ENCODE peak calls at places on chromosomes 11 and 22, in four cellular contexts. One of them, this sample, is unnamed.

GRCh38 chr11:57903441-57904123 is 120.1 kb upstream of the OR9Q1 start:
- DNase-seq in heart right ventricle: peak
- DNase-seq in pancreas: no peak
- DNase-seq in A549: peak
- DNase-seq in this sample: peak

GRCh38 chr22:24331468-24332440 is 61.1 kb downstream of the SPECC1L start:
- DNase-seq in heart right ventricle: no peak
- DNase-seq in pancreas: no peak
- DNase-seq in A549: no peak
- DNase-seq in this sample: no peak

GRCh38 chr11:3163241-3163981 is 1.7 kb downstream of the OSBPL5 start:
- DNase-seq in heart right ventricle: peak
- DNase-seq in pancreas: peak
- DNase-seq in A549: no peak
- DNase-seq in this sample: no peak

GRCh38 chr11:124101722-124102121 is 13.5 kb upstream of the VWA5A start:
- DNase-seq in heart right ventricle: no peak
- DNase-seq in pancreas: no peak
- DNase-seq in A549: no peak
- DNase-seq in this sample: no peak

GRCh38 chr11:62127426-62127825 is 3.6 kb downstream of the INCENP start:
- DNase-seq in heart right ventricle: no peak
- DNase-seq in pancreas: no peak
- DNase-seq in A549: no peak
- DNase-seq in this sample: no peak

GRCh38 chr22:30159561-30160353 is 79.5 kb downstream of the HORMAD2 start:
- DNase-seq in heart right ventricle: no peak
- DNase-seq in pancreas: no peak
- DNase-seq in A549: peak
- DNase-seq in this sample: no peak

GRCh38 chr22:44424131-44424711 is 73.8 kb downstream of the RTL6 start:
- DNase-seq in heart right ventricle: no peak
- DNase-seq in pancreas: peak
- DNase-seq in A549: no peak
- DNase-seq in this sample: no peak

GRCh38 chr11:76280151-76280881 is 74.0 kb upstream of the WNT11 start:
- DNase-seq in heart right ventricle: no peak
- DNase-seq in pancreas: no peak
- DNase-seq in A549: no peak
- DNase-seq in this sample: no peak

GRCh38 chr11:1049431-1049891 is 12.9 kb upstream of the MUC6 start:
- DNase-seq in heart right ventricle: peak
- DNase-seq in pancreas: no peak
- DNase-seq in A549: no peak
- DNase-seq in this sample: no peak

GRCh38 chr11:86069408-86070086 is 663 bp upstream of the PICALM start:
- DNase-seq in heart right ventricle: no peak
- DNase-seq in pancreas: no peak
- DNase-seq in A549: peak
- DNase-seq in this sample: no peak

GRCh38 chr11:30435488-30435887 is 112.6 kb downstream of the ARL14EP start:
- DNase-seq in heart right ventricle: no peak
- DNase-seq in pancreas: no peak
- DNase-seq in A549: no peak
- DNase-seq in this sample: no peak

GRCh38 chr11:3866206-3866605 is 10.7 kb downstream of the STIM1 start:
- DNase-seq in heart right ventricle: peak
- DNase-seq in pancreas: no peak
- DNase-seq in A549: no peak
- DNase-seq in this sample: no peak

GRCh38 chr22:44455151-44455962 is 42.7 kb downstream of the RTL6 start:
- DNase-seq in heart right ventricle: no peak
- DNase-seq in pancreas: no peak
- DNase-seq in A549: no peak
- DNase-seq in this sample: peak

GRCh38 chr22:22684605-22685561 is 40.5 kb downstream of the GGTLC2 start:
- DNase-seq in heart right ventricle: no peak
- DNase-seq in pancreas: peak
- DNase-seq in A549: peak
- DNase-seq in this sample: no peak

GRCh38 chr22:36386900-36387663 is 685 bp downstream of the MYH9 start:
- DNase-seq in heart right ventricle: peak
- DNase-seq in pancreas: peak
- DNase-seq in A549: no peak
- DNase-seq in this sample: peak

GRCh38 chr11:113557926-113558325 is 82.7 kb upstream of the DRD2 start:
- DNase-seq in heart right ventricle: no peak
- DNase-seq in pancreas: no peak
- DNase-seq in A549: no peak
- DNase-seq in this sample: no peak

GRCh38 chr11:130726234-130726559 is 190.1 kb downstream of the SNX19 start:
- DNase-seq in heart right ventricle: peak
- DNase-seq in pancreas: no peak
- DNase-seq in A549: no peak
- DNase-seq in this sample: no peak

GRCh38 chr22:40920526-40920925 is 30.7 kb upstream of the RBX1 start:
- DNase-seq in heart right ventricle: no peak
- DNase-seq in pancreas: no peak
- DNase-seq in A549: no peak
- DNase-seq in this sample: no peak

GRCh38 chr22:19896665-19897355 is 42.1 kb upstream of the GNB1L start:
- DNase-seq in heart right ventricle: no peak
- DNase-seq in pancreas: no peak
- DNase-seq in A549: no peak
- DNase-seq in this sample: no peak

GRCh38 chr22:24025475-24025874 is 14.4 kb downstream of the CABIN1 start:
- DNase-seq in heart right ventricle: no peak
- DNase-seq in pancreas: no peak
- DNase-seq in A549: no peak
- DNase-seq in this sample: no peak

GRCh38 chr11:115348404-115348803 is 155.8 kb downstream of the CADM1 start:
- DNase-seq in heart right ventricle: no peak
- DNase-seq in pancreas: no peak
- DNase-seq in A549: no peak
- DNase-seq in this sample: no peak

GRCh38 chr22:20054485-20054884 is 25.6 kb upstream of the DGCR8 start:
- DNase-seq in heart right ventricle: peak
- DNase-seq in pancreas: no peak
- DNase-seq in A549: no peak
- DNase-seq in this sample: no peak

GRCh38 chr11:64181506-64182411 is 4.2 kb upstream of the STIP1 start:
- DNase-seq in heart right ventricle: peak
- DNase-seq in pancreas: peak
- DNase-seq in A549: peak
- DNase-seq in this sample: peak

GRCh38 chr22:17910561-17911311 is 113.6 kb downstream of the MICAL3 start:
- DNase-seq in heart right ventricle: peak
- DNase-seq in pancreas: no peak
- DNase-seq in A549: peak
- DNase-seq in this sample: no peak

GRCh38 chr11:19679952-19680823 is 32.4 kb upstream of the NAV2 start:
- DNase-seq in heart right ventricle: peak
- DNase-seq in pancreas: no peak
- DNase-seq in A549: peak
- DNase-seq in this sample: peak
- H3K4me3 ChIP-seq in heart right ventricle: no peak
- H3K4me3 ChIP-seq in pancreas: no peak
- H3K4me3 ChIP-seq in A549: peak
- H3K4me3 ChIP-seq in this sample: no peak

DNA sequence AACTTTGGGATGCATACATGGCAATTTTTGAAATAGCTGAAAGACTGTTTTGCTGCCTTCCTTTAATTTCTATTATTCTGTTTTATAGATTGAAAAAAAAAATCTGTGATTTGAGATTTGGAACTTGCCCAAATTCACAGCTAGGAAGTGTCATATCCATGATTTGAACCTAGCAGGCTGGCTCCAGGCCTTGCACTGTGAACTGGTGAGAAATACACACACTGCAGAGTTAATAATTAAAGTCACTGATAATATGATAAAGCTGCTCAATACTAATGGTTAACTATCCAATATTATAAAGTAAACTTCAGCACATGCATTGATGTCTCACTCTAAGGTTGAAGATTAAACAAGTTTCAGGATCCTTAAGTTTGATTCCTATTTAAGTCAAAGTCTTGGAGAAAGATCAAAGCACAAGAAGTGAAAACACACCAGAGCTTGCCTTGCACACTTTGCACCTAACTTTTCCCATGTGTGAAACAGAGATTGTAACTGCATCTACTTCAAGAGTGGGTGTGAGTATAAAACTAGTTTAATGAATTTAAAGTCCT is 150.6 kb upstream of the CCDC179 start:
- DNase-seq in heart right ventricle: no peak
- DNase-seq in pancreas: no peak
- DNase-seq in A549: no peak
- DNase-seq in this sample: no peak
- H3K27ac ChIP-seq in heart right ventricle: no peak
- H3K27ac ChIP-seq in pancreas: peak
- H3K27ac ChIP-seq in A549: no peak
- H3K27ac ChIP-seq in this sample: no peak

GRCh38 chr22:45893516-45893915 is 83.4 kb downstream of the WNT7B start:
- DNase-seq in heart right ventricle: no peak
- DNase-seq in pancreas: peak
- DNase-seq in A549: no peak
- DNase-seq in this sample: no peak

GRCh38 chr22:45896153-45896951 is 80.6 kb downstream of the WNT7B start:
- DNase-seq in heart right ventricle: peak
- DNase-seq in pancreas: peak
- DNase-seq in A549: no peak
- DNase-seq in this sample: peak

GRCh38 chr22:45897736-45898135 is 79.2 kb downstream of the WNT7B start:
- DNase-seq in heart right ventricle: peak
- DNase-seq in pancreas: no peak
- DNase-seq in A549: no peak
- DNase-seq in this sample: no peak

GRCh38 chr22:45896961-45897538 is 79.9 kb downstream of the WNT7B start:
- DNase-seq in heart right ventricle: peak
- DNase-seq in pancreas: no peak
- DNase-seq in A549: no peak
- DNase-seq in this sample: no peak

GRCh38 chr22:45895436-45896152 is 81.4 kb downstream of the WNT7B start:
- DNase-seq in heart right ventricle: peak
- DNase-seq in pancreas: peak
- DNase-seq in A549: no peak
- DNase-seq in this sample: no peak
- H3K4me3 ChIP-seq in heart right ventricle: no peak
- H3K4me3 ChIP-seq in pancreas: no peak
- H3K4me3 ChIP-seq in A549: no peak
- H3K4me3 ChIP-seq in this sample: no peak

DNA sequence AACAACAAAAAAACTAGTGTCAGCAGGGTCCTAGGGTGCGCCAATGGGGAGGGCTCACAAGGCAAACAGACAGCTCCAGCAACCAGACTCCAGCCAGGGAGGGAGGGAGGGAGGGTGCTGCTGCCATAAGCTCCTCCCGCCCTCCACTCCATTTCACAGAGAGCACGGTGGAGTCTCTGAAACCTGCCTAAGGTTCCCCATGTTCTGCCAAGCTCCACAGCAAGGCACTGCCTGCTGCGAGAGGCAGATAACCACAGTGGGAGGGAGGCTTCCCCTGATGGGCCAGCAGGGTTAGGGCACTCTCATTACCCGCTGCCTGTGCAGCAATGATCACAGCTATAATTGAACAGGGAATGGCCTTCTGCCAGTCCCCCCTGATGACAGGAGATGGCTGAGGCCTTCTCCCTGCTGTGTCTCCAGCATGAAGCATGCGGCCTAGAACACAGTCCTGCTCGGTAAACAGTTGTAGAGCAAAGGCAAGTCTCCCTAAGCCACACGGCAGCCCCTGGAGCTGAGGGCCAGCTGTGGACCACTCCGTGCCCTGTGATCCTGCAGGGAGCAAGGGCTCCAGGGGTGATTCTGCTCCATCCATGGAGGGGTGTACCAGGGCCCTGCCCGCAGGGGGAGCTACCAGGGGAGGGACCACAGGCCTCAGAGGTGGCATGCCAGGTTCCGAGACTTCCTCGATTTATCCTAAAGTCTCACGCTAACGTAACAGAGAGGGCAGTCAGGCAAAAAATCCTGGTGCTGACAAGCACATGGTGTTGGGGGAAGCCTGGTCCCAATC is 42.9 kb downstream of the PC start:
- DNase-seq in heart right ventricle: no peak
- DNase-seq in pancreas: no peak
- DNase-seq in A549: no peak
- DNase-seq in this sample: no peak
- H3K27ac ChIP-seq in heart right ventricle: no peak
- H3K27ac ChIP-seq in pancreas: no peak
- H3K27ac ChIP-seq in A549: no peak
- H3K27ac ChIP-seq in this sample: peak

GRCh38 chr22:49295851-49296560 is 531.7 kb downstream of the BRD1 start:
- DNase-seq in heart right ventricle: no peak
- DNase-seq in pancreas: peak
- DNase-seq in A549: no peak
- DNase-seq in this sample: peak

GRCh38 chr22:49297286-49297870 is 530.3 kb downstream of the BRD1 start:
- DNase-seq in heart right ventricle: no peak
- DNase-seq in pancreas: no peak
- DNase-seq in A549: no peak
- DNase-seq in this sample: peak

GRCh38 chr22:49295465-49295743 is 532.3 kb downstream of the BRD1 start:
- DNase-seq in heart right ventricle: no peak
- DNase-seq in pancreas: no peak
- DNase-seq in A549: no peak
- DNase-seq in this sample: no peak

GRCh38 chr22:49297871-49298721 is 529.6 kb downstream of the BRD1 start:
- DNase-seq in heart right ventricle: no peak
- DNase-seq in pancreas: no peak
- DNase-seq in A549: no peak
- DNase-seq in this sample: peak

DNA sequence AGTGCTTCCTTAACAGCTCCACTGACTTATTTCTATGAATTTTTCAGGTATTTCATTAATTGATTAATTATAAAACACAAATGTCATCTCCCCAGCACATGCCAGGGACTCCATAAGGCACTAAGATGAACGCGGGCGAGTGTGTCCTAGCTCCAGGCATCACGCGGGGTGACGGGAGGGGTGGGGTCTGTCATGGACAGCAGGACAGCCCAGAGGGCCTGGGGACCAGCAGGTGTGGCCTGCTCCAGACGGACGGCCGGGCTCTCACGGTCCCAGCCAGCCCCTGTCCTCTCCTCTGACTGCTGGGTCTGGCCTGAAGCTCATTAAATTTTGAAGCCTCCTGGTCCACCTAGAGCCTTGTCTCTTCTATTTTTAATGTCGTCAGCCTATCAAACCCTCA is 531.1 kb downstream of the BRD1 start:
- DNase-seq in heart right ventricle: no peak
- DNase-seq in pancreas: no peak
- DNase-seq in A549: no peak
- DNase-seq in this sample: peak
- H3K4me3 ChIP-seq in heart right ventricle: no peak
- H3K4me3 ChIP-seq in pancreas: no peak
- H3K4me3 ChIP-seq in A549: no peak
- H3K4me3 ChIP-seq in this sample: no peak

This sample was measured in breast epithelium.